ENCODE peak calls at places on chromosomes 13 and 19, in nine cellular contexts. One of them, this sample, is unnamed.

GRCh38 chr13:110637747-110638146 is 22.4 kb downstream of the NAXD start:
- DNase-seq in uterus: no peak
- DNase-seq in IMR-90: no peak
- DNase-seq in H1: no peak
- DNase-seq in sigmoid colon: no peak
- DNase-seq in A549: no peak
- DNase-seq in stomach: no peak
- DNase-seq in heart left ventricle: no peak
- DNase-seq in ovary: no peak
- DNase-seq in this sample: peak; percentile 48

GRCh38 chr13:20428666-20429644 is 96.7 kb downstream of the CRYL1 start:
- DNase-seq in sigmoid colon: no peak
- DNase-seq in heart left ventricle: no peak
- DNase-seq in H1: no peak
- DNase-seq in ovary: no peak
- DNase-seq in IMR-90: peak; percentile 61
- DNase-seq in uterus: no peak
- DNase-seq in A549: no peak
- DNase-seq in stomach: no peak
- DNase-seq in this sample: no peak

GRCh38 chr19:14840206-14840605 is 5.2 kb upstream of the OR7A5 start:
- DNase-seq in H1: no peak
- DNase-seq in uterus: no peak
- DNase-seq in A549: no peak
- DNase-seq in heart left ventricle: no peak
- DNase-seq in IMR-90: no peak
- DNase-seq in sigmoid colon: no peak
- DNase-seq in stomach: no peak
- DNase-seq in ovary: no peak
- DNase-seq in this sample: no peak

GRCh38 chr19:28170066-28170465 is 1042.9 kb downstream of the UQCRFS1 start:
- DNase-seq in H1: no peak
- DNase-seq in ovary: no peak
- DNase-seq in heart left ventricle: no peak
- DNase-seq in stomach: no peak
- DNase-seq in uterus: no peak
- DNase-seq in sigmoid colon: no peak
- DNase-seq in IMR-90: no peak
- DNase-seq in A549: no peak
- DNase-seq in this sample: no peak

GRCh38 chr13:75458696-75459422 is 23.1 kb downstream of the TBC1D4 start:
- DNase-seq in H1: no peak
- DNase-seq in heart left ventricle: peak; percentile 50
- DNase-seq in uterus: no peak
- DNase-seq in sigmoid colon: no peak
- DNase-seq in A549: no peak
- DNase-seq in stomach: peak; percentile 71
- DNase-seq in IMR-90: no peak
- DNase-seq in ovary: no peak
- DNase-seq in this sample: peak; percentile 66

GRCh38 chr13:106474906-106475305 is 60.6 kb downstream of the EFNB2 start:
- DNase-seq in heart left ventricle: no peak
- DNase-seq in H1: no peak
- DNase-seq in ovary: no peak
- DNase-seq in uterus: no peak
- DNase-seq in stomach: no peak
- DNase-seq in A549: no peak
- DNase-seq in sigmoid colon: no peak
- DNase-seq in IMR-90: no peak
- DNase-seq in this sample: no peak

GRCh38 chr19:43432866-43433673 is 18.4 kb downstream of the TEX101 start:
- DNase-seq in IMR-90: peak; percentile 44
- DNase-seq in H1: peak; percentile 41
- DNase-seq in ovary: no peak
- DNase-seq in stomach: peak; percentile 69
- DNase-seq in A549: peak; percentile 89
- DNase-seq in heart left ventricle: peak; percentile 35
- DNase-seq in sigmoid colon: peak; percentile 68
- DNase-seq in uterus: peak; percentile 34
- DNase-seq in this sample: peak; percentile 77

GRCh38 chr19:36198116-36198515 is 16.3 kb downstream of the ZNF565 start:
- DNase-seq in sigmoid colon: no peak
- DNase-seq in stomach: no peak
- DNase-seq in A549: no peak
- DNase-seq in ovary: no peak
- DNase-seq in heart left ventricle: no peak
- DNase-seq in uterus: no peak
- DNase-seq in IMR-90: no peak
- DNase-seq in H1: no peak
- DNase-seq in this sample: no peak

GRCh38 chr13:36533806-36534205 is 101.5 kb downstream of the CCNA1 start:
- DNase-seq in A549: no peak
- DNase-seq in stomach: no peak
- DNase-seq in H1: no peak
- DNase-seq in uterus: no peak
- DNase-seq in heart left ventricle: no peak
- DNase-seq in IMR-90: no peak
- DNase-seq in ovary: no peak
- DNase-seq in sigmoid colon: no peak
- DNase-seq in this sample: no peak

GRCh38 chr13:51541809-51542258 is 42.4 kb upstream of the WDFY2 start:
- DNase-seq in uterus: peak; percentile 43
- DNase-seq in stomach: peak; percentile 64
- DNase-seq in sigmoid colon: no peak
- DNase-seq in IMR-90: no peak
- DNase-seq in ovary: no peak
- DNase-seq in H1: no peak
- DNase-seq in heart left ventricle: no peak
- DNase-seq in A549: no peak
- DNase-seq in this sample: no peak

GRCh38 chr19:13817615-13818371 is 22.6 kb downstream of the ZSWIM4 start:
- DNase-seq in stomach: peak; percentile 87
- DNase-seq in IMR-90: no peak
- DNase-seq in H1: peak; percentile 98
- DNase-seq in heart left ventricle: peak; percentile 39
- DNase-seq in A549: no peak
- DNase-seq in sigmoid colon: no peak
- DNase-seq in ovary: no peak
- DNase-seq in uterus: no peak
- DNase-seq in this sample: no peak

GRCh38 chr13:106173346-106173745 is 362.1 kb downstream of the EFNB2 start:
- DNase-seq in stomach: no peak
- DNase-seq in H1: no peak
- DNase-seq in heart left ventricle: no peak
- DNase-seq in uterus: no peak
- DNase-seq in A549: no peak
- DNase-seq in ovary: no peak
- DNase-seq in IMR-90: no peak
- DNase-seq in sigmoid colon: no peak
- DNase-seq in this sample: no peak

GRCh38 chr13:99542788-99543406 is 41.6 kb downstream of the TM9SF2 start:
- DNase-seq in stomach: no peak
- DNase-seq in uterus: no peak
- DNase-seq in ovary: no peak
- DNase-seq in H1: no peak
- DNase-seq in heart left ventricle: no peak
- DNase-seq in sigmoid colon: no peak
- DNase-seq in IMR-90: no peak
- DNase-seq in A549: no peak
- DNase-seq in this sample: no peak

GRCh38 chr13:72246396-72246795 is 379.4 kb upstream of the DACH1 start:
- DNase-seq in uterus: no peak
- DNase-seq in stomach: no peak
- DNase-seq in sigmoid colon: no peak
- DNase-seq in ovary: no peak
- DNase-seq in IMR-90: no peak
- DNase-seq in H1: no peak
- DNase-seq in heart left ventricle: no peak
- DNase-seq in A549: no peak
- DNase-seq in this sample: no peak

GRCh38 chr13:65090191-65090590 is 2139.9 kb downstream of the PCDH9 start:
- DNase-seq in ovary: no peak
- DNase-seq in sigmoid colon: no peak
- DNase-seq in A549: no peak
- DNase-seq in uterus: no peak
- DNase-seq in IMR-90: no peak
- DNase-seq in H1: no peak
- DNase-seq in stomach: no peak
- DNase-seq in heart left ventricle: no peak
- DNase-seq in this sample: no peak

GRCh38 chr13:21567714-21568113 is 36.3 kb downstream of the MICU2 start:
- DNase-seq in stomach: no peak
- DNase-seq in H1: no peak
- DNase-seq in IMR-90: peak; percentile 20
- DNase-seq in uterus: no peak
- DNase-seq in ovary: no peak
- DNase-seq in heart left ventricle: no peak
- DNase-seq in A549: no peak
- DNase-seq in sigmoid colon: no peak
- DNase-seq in this sample: no peak

GRCh38 chr13:93398167-93398566 is 171.6 kb downstream of the GPC6 start:
- DNase-seq in IMR-90: peak; percentile 55
- DNase-seq in uterus: no peak
- DNase-seq in A549: no peak
- DNase-seq in sigmoid colon: no peak
- DNase-seq in heart left ventricle: no peak
- DNase-seq in ovary: no peak
- DNase-seq in stomach: no peak
- DNase-seq in H1: no peak
- DNase-seq in this sample: no peak

GRCh38 chr13:80528733-80529132 is 187.8 kb upstream of the SPRY2 start:
- DNase-seq in H1: no peak
- DNase-seq in heart left ventricle: no peak
- DNase-seq in ovary: no peak
- DNase-seq in A549: no peak
- DNase-seq in IMR-90: no peak
- DNase-seq in sigmoid colon: no peak
- DNase-seq in uterus: no peak
- DNase-seq in stomach: no peak
- DNase-seq in this sample: no peak

DNA sequence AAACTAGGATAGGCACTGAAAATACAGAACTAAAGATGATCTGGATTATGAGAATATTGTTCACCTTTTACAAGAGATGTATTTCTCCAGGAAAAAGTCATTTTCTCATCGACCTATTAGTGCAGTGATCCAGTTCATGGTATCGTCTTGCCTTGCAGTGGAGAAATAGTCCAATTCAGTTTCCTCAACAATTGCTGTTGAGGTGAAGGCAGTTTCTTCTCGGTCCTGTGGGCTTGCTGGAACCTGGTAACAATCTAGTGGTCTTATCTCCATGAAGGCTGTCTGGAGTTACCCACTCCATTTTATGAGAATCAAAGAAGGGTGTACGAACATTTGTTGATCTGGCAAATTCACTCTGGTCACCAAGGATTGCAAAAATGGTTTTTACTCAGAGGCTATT is 266.8 kb downstream of the LHFPL6 start:
- DNase-seq in IMR-90: no peak
- DNase-seq in ovary: no peak
- DNase-seq in uterus: no peak
- DNase-seq in A549: no peak
- DNase-seq in H1: no peak
- DNase-seq in stomach: no peak
- DNase-seq in sigmoid colon: no peak
- DNase-seq in heart left ventricle: no peak
- DNase-seq in this sample: no peak
- H3K27ac ChIP-seq in IMR-90: no peak overlapping the region
- H3K27ac ChIP-seq in ovary: no peak overlapping the region
- H3K27ac ChIP-seq in uterus: no peak overlapping the region
- H3K27ac ChIP-seq in A549: no peak overlapping the region
- H3K27ac ChIP-seq in H1: no peak overlapping the region
- H3K27ac ChIP-seq in stomach: no peak overlapping the region
- H3K27ac ChIP-seq in sigmoid colon: no peak overlapping the region
- H3K27ac ChIP-seq in heart left ventricle: no peak overlapping the region
- H3K27ac ChIP-seq in this sample: no peak overlapping the region

GRCh38 chr19:7550987-7551761 is 15.7 kb downstream of the PNPLA6 start:
- DNase-seq in uterus: peak; percentile 56
- DNase-seq in sigmoid colon: peak; percentile 90
- DNase-seq in H1: peak; percentile 93
- DNase-seq in A549: no peak
- DNase-seq in heart left ventricle: peak; percentile 65
- DNase-seq in stomach: peak; percentile 85
- DNase-seq in IMR-90: peak; percentile 30
- DNase-seq in ovary: peak; percentile 78
- DNase-seq in this sample: peak; percentile 81
- H3K4me3 ChIP-seq in uterus: no peak overlapping the region
- H3K4me3 ChIP-seq in sigmoid colon: peak overlapping the region; percentile 7
- H3K4me3 ChIP-seq in H1: peak overlapping the region; percentile 63
- H3K4me3 ChIP-seq in A549: no peak overlapping the region
- H3K4me3 ChIP-seq in heart left ventricle: peak overlapping the region; percentile 41
- H3K4me3 ChIP-seq in stomach: peak overlapping the region; percentile 40
- H3K4me3 ChIP-seq in IMR-90: no peak overlapping the region
- H3K4me3 ChIP-seq in ovary: no peak overlapping the region
- H3K4me3 ChIP-seq in this sample: peak overlapping the region; percentile 35

GRCh38 chr19:39397360-39398296 is 6.5 kb downstream of the MED29 start:
- DNase-seq in H1: no peak
- DNase-seq in A549: peak; percentile 99
- DNase-seq in uterus: peak; percentile 90
- DNase-seq in sigmoid colon: peak; percentile 96
- DNase-seq in stomach: peak; percentile 96
- DNase-seq in heart left ventricle: peak; percentile 89
- DNase-seq in IMR-90: peak; percentile 76
- DNase-seq in ovary: peak; percentile 81
- DNase-seq in this sample: peak; percentile 90
- TF ChIP-seq POLR2A in H1: no peak
- TF ChIP-seq POLR2A in A549: peak; percentile 47
- TF ChIP-seq POLR2A in uterus: peak; percentile 27
- TF ChIP-seq POLR2A in sigmoid colon: peak; percentile 48
- TF ChIP-seq POLR2A in stomach: no peak
- TF ChIP-seq POLR2A in heart left ventricle: peak; percentile 17
- TF ChIP-seq POLR2A in IMR-90: peak; percentile 66
- TF ChIP-seq POLR2A in ovary: peak; percentile 28
- TF ChIP-seq POLR2A in this sample: peak; percentile 12

DNA sequence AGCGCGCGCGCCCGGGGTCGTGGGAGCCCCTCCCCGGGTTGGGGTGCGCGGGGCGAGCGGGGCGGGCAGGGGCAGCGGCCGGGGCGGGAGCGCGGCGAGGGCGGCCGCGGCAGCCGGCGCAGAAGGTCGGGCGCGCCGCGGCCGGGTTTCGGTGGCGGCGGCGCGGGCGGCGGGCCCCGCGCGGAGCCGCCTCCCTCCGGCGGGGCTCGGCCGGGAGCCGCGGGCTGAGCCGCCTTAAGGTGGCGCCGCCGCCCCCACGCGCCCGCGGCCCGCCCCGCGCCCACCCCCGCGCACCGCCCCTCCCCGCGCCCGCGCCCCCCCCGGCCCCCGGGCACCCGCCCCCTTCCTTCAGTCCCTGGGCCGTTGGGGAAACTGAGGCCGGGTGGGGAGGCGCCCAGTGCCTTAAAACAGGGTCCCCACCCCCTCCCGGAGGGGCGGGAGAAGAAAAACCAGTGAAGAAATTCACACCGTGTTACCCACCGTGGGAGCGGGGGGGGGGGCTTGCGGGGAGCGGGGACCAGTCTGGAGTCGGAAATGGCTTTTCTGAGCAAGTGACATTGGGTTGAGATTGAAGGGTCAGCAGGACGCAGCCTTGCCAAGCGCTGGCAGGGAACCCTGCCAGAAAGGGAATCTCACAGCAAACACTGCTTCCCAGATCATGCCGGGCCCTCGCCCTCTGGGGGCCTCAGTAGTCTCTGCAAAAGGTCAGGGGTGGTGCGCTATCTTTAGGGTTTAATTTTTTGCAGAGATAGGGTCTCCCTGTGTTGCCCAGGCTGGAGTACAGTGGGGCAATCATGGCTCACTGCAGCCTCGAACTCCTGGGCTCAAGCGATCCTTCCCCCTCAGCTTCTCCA is at the start of gene TLE2:
- DNase-seq in IMR-90: no peak
- DNase-seq in sigmoid colon: no peak
- DNase-seq in uterus: no peak
- DNase-seq in H1: no peak
- DNase-seq in heart left ventricle: no peak
- DNase-seq in ovary: no peak
- DNase-seq in stomach: peak; percentile 39
- DNase-seq in A549: no peak
- DNase-seq in this sample: no peak
- H3K27ac ChIP-seq in IMR-90: no peak within 1 kb of the TSS
- H3K27ac ChIP-seq in sigmoid colon: peak within 1 kb of the TSS; percentile 59
- H3K27ac ChIP-seq in uterus: peak within 1 kb of the TSS; percentile 80
- H3K27ac ChIP-seq in H1: no peak within 1 kb of the TSS
- H3K27ac ChIP-seq in heart left ventricle: peak within 1 kb of the TSS; percentile 75
- H3K27ac ChIP-seq in ovary: peak within 1 kb of the TSS; percentile 53
- H3K27ac ChIP-seq in stomach: peak within 1 kb of the TSS; percentile 73
- H3K27ac ChIP-seq in A549: peak within 1 kb of the TSS; percentile 91
- H3K27ac ChIP-seq in this sample: no peak within 1 kb of the TSS